ENCODE peak calls at places on chromosomes 5 and 9, in four cellular contexts. Q is DND-41, Y is mesendoderm, S is colonic mucosa. R is an unnamed sample.

GRCh38 chr5:178309271-178310008 is 76.8 kb upstream of the PHYKPL start:
- DNase-seq in Q (no peak), S (no peak), Y (no peak), R (no peak)

GRCh38 chr9:278651-279050 is 64.0 kb downstream of the DOCK8 start:
- DNase-seq in Y (no peak), S (peak), Q (no peak), R (no peak)

GRCh38 chr9:93112116-93112863 is 16.3 kb downstream of the CARD19 start:
- DNase-seq in Y (no peak), S (no peak), Q (no peak), R (no peak)

GRCh38 chr9:2872307-2872940 is 28.5 kb upstream of the PUM3 start:
- DNase-seq in S (no peak), Q (no peak), Y (peak), R (no peak)

GRCh38 chr9:1208185-1208584 is 158.0 kb downstream of the DMRT2 start:
- DNase-seq in Q (no peak), Y (no peak), S (no peak), R (no peak)

GRCh38 chr5:72799721-72800120 is 16.7 kb upstream of the TNPO1 start:
- DNase-seq in Y (no peak), S (no peak), Q (no peak), R (no peak)

GRCh38 chr9:27595733-27596132 is 22.5 kb upstream of the C9orf72 start:
- DNase-seq in Q (no peak), S (no peak), Y (no peak), R (no peak)

GRCh38 chr5:41143124-41143523 is 70.2 kb downstream of the C6 start:
- DNase-seq in Y (peak), S (no peak), Q (no peak), R (no peak)

GRCh38 chr9:21812945-21813568 is 10.6 kb downstream of the MTAP start:
- DNase-seq in Q (peak), S (peak), Y (peak), R (no peak)

GRCh38 chr5:50666261-50667078 is at the start of gene PARP8:
- DNase-seq in Y (peak), S (peak), Q (peak), R (no peak)

GRCh38 chr5:14118551-14119320 is 24.4 kb upstream of the TRIO start:
- DNase-seq in S (no peak), Y (peak), Q (no peak), R (no peak)

GRCh38 chr9:103802068-103802467 is 292.0 kb upstream of the SMC2 start:
- DNase-seq in Y (no peak), S (no peak), Q (no peak), R (no peak)

GRCh38 chr5:179296150-179296821 is 49.0 kb downstream of the ADAMTS2 start:
- DNase-seq in Y (no peak), Q (no peak), S (no peak), R (no peak)

GRCh38 chr9:72981433-72981832 is 28.6 kb upstream of the ALDH1A1 start:
- DNase-seq in Q (no peak), S (no peak), Y (no peak), R (no peak)

GRCh38 chr5:159412284-159413046 is 82.2 kb upstream of the IL12B start:
- DNase-seq in Q (peak), S (peak), Y (peak), R (no peak)

GRCh38 chr9:70229579-70229978 is 29.2 kb upstream of the SMC5 start:
- DNase-seq in Y (no peak), S (no peak), Q (no peak), R (no peak)

GRCh38 chr9:82565188-82565966 is 497.6 kb downstream of the RASEF start:
- DNase-seq in Q (no peak), S (no peak), Y (no peak), R (no peak)

GRCh38 chr9:21804336-21804735 is 1.9 kb downstream of the MTAP start:
- DNase-seq in S (no peak), Y (no peak), Q (no peak), R (no peak)

GRCh38 chr9:132194508-132194907 is 32.6 kb downstream of the NTNG2 start:
- DNase-seq in Y (no peak), Q (no peak), S (no peak), R (no peak)

GRCh38 chr9:114735732-114736131 is 53.7 kb upstream of the TEX48 start:
- DNase-seq in Y (no peak), Q (no peak), S (no peak), R (no peak)

GRCh38 chr5:107269678-107270077 is 401.1 kb downstream of the EFNA5 start:
- DNase-seq in Q (no peak), Y (no peak), S (no peak), R (no peak)

GRCh38 chr5:175566697-175567096 is 88.3 kb downstream of the SFXN1 start:
- DNase-seq in Q (no peak), Y (no peak), S (no peak), R (no peak)

GRCh38 chr9:26331223-26331622 is 561.4 kb downstream of the CAAP1 start:
- DNase-seq in S (no peak), Q (no peak), Y (no peak), R (no peak)

GRCh38 chr5:143177263-143177994 is 226.1 kb downstream of the NR3C1 start:
- DNase-seq in Y (no peak), Q (no peak), S (no peak), R (no peak)

GRCh38 chr9:83714316-83714715 is 6.6 kb upstream of the UBQLN1 start:
- DNase-seq in S (no peak), Q (no peak), Y (no peak), R (no peak)

GRCh38 chr9:135002336-135002735 is 84.6 kb upstream of the FCN1 start:
- DNase-seq in Q (no peak), S (no peak), Y (no peak), R (no peak)
- H3K9ac ChIP-seq in Q (no peak), S (no peak), Y (no peak), R (no peak)

DNA sequence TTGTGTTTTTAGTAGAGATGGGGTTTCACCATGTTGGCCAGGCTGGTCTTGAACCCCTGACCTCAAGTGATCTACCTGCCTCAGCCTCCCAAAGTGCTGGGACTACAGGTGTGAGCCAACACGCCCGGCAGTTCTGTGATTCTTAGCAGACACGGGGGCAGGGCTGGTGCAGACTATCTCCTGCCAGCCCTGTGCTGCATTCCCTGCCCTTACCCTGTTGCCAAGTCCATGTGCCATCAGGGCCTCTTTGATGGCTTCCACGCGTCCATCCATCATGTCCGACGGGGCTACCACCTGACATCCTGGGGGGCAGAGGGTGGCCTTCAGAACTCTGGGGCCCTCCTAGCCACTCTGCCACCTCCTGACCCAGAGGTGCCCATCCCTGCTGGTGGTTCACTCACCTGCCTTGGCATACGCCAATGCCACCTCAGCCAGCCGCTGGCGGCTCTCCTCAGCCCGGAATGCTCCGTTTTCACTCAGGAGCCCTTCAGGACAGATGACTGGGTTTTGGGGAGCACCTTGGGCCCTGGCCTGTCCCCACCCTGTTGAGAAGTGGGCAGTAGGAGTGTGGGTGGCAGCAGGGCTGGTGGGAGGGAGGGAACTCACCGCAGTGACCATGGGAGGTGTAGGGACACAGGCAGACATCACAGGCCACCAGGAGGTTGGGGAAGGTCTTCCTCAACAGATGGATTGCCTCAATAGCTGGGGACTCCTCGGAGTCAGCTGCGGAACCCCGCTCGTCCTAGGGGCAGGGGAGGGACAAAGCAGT is 10.7 kb downstream of the ALAD start:
- DNase-seq in Y (no peak), Q (no peak), S (no peak), R (no peak)
- H3K27ac ChIP-seq in Y (no peak), Q (no peak), S (no peak), R (no peak)

GRCh38 chr5:145130996-145131395 is 704.1 kb downstream of the PRELID2 start:
- DNase-seq in Y (peak), S (no peak), Q (no peak), R (no peak)
- H3K9ac ChIP-seq in Y (no peak), S (no peak), Q (no peak), R (no peak)

GRCh38 chr9:128768581-128768980 is 3.1 kb downstream of the ZER1 start:
- DNase-seq in Q (no peak), Y (no peak), S (no peak), R (no peak)

GRCh38 chr9:128771094-128771721 is 519 bp downstream of the ZER1 start:
- DNase-seq in Y (peak), S (peak), Q (peak), R (no peak)

GRCh38 chr9:128771745-128772519 is at the start of gene ZER1:
- DNase-seq in S (peak), Q (peak), Y (peak), R (no peak)

GRCh38 chr9:128773049-128773448 is 1.3 kb upstream of the ZER1 start:
- DNase-seq in S (no peak), Y (no peak), Q (no peak), R (no peak)

GRCh38 chr9:128770286-128770685 is 1.4 kb downstream of the ZER1 start:
- DNase-seq in S (no peak), Q (no peak), Y (no peak), R (no peak)
- H3K27ac ChIP-seq in S (peak), Q (peak), Y (no peak), R (no peak)

GRCh38 chr5:66209794-66210193 is 65.7 kb downstream of the SREK1 start:
- DNase-seq in S (no peak), Y (peak), Q (no peak), R (no peak)

GRCh38 chr5:66206465-66206864 is 62.4 kb downstream of the SREK1 start:
- DNase-seq in Y (no peak), Q (no peak), S (no peak), R (no peak)

GRCh38 chr5:66213533-66213932 is 69.4 kb downstream of the SREK1 start:
- DNase-seq in Q (peak), Y (no peak), S (no peak), R (no peak)

GRCh38 chr5:66207800-66208561 is 63.9 kb downstream of the SREK1 start:
- DNase-seq in Q (no peak), S (no peak), Y (peak), R (no peak)

DNA sequence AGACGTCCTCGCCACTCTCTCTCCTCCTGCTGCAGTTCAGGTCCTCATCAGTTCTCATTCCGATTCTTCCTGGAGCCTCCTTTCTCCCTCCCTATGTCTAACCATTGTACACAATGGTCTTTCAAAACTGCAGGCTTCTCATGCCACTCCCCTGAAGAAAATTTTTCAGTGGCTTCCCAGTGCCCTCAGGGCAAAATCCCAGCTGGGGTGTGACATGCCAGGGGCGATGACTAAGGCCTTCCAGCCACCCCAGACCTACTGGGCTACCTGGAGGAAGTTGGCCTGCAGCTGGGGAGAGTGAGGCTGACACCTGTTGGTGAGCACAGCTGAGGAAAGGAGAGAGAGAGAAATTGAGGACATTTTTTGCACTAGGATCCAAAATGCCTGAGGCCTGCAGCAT is 65.2 kb downstream of the SREK1 start:
- DNase-seq in S (no peak), Q (no peak), Y (peak), R (no peak)
- H3K9ac ChIP-seq in S (no peak), Q (no peak), Y (no peak), R (no peak)

GRCh38 chr5:58123501-58123900 is 336.4 kb downstream of the PLK2 start:
- DNase-seq in Y (no peak), S (no peak), Q (no peak), R (no peak)

GRCh38 chr5:58127486-58128220 is 332.2 kb downstream of the PLK2 start:
- DNase-seq in S (no peak), Q (no peak), Y (no peak), R (no peak)

GRCh38 chr5:58122157-58122556 is 337.7 kb downstream of the PLK2 start:
- DNase-seq in S (no peak), Y (no peak), Q (no peak), R (no peak)

GRCh38 chr5:58122993-58123392 is 336.9 kb downstream of the PLK2 start:
- DNase-seq in S (no peak), Q (no peak), Y (no peak), R (no peak)

GRCh38 chr5:58127132-58127485 is 332.8 kb downstream of the PLK2 start:
- DNase-seq in Y (no peak), Q (no peak), S (no peak), R (no peak)
- H3K27ac ChIP-seq in Y (no peak), Q (no peak), S (no peak), R (no peak)